ENCODE peak calls at places on chromosomes 11 and 22, in eight cellular contexts. One of them, this sample, is unnamed.

GRCh38 chr11:119120639-119121007 is 757 bp upstream of the HINFP start:
- DNase-seq in GM10248: no peak
- DNase-seq in cardiac septum: no peak
- DNase-seq in endothelial cell: no peak
- DNase-seq in GM12878: no peak
- DNase-seq in M059J: peak
- DNase-seq in stimulated activated naive B cell treated with anti-CD40 and anti-IgM and Interleukin-4, amounts not matched to agents 10 μg/mL and 1 μg/mL and 100 μg/mL, for 72 hours: no peak
- DNase-seq in GM12891: no peak
- DNase-seq in this sample: no peak

GRCh38 chr11:105177658-105178057 is 38.1 kb upstream of the CARD18 start:
- DNase-seq in GM10248: no peak
- DNase-seq in cardiac septum: no peak
- DNase-seq in endothelial cell: no peak
- DNase-seq in GM12878: no peak
- DNase-seq in M059J: peak
- DNase-seq in stimulated activated naive B cell treated with anti-CD40 and anti-IgM and Interleukin-4, amounts not matched to agents 10 μg/mL and 1 μg/mL and 100 μg/mL, for 72 hours: no peak
- DNase-seq in GM12891: no peak
- DNase-seq in this sample: no peak

GRCh38 chr11:102421262-102421661 is 31.3 kb downstream of the TMEM123 start:
- DNase-seq in GM10248: no peak
- DNase-seq in cardiac septum: no peak
- DNase-seq in endothelial cell: no peak
- DNase-seq in GM12878: no peak
- DNase-seq in M059J: no peak
- DNase-seq in stimulated activated naive B cell treated with anti-CD40 and anti-IgM and Interleukin-4, amounts not matched to agents 10 μg/mL and 1 μg/mL and 100 μg/mL, for 72 hours: no peak
- DNase-seq in GM12891: no peak
- DNase-seq in this sample: no peak

GRCh38 chr22:27749597-27750225 is 51.8 kb downstream of the MN1 start:
- DNase-seq in GM10248: no peak
- DNase-seq in cardiac septum: peak
- DNase-seq in endothelial cell: no peak
- DNase-seq in GM12878: no peak
- DNase-seq in M059J: no peak
- DNase-seq in stimulated activated naive B cell treated with anti-CD40 and anti-IgM and Interleukin-4, amounts not matched to agents 10 μg/mL and 1 μg/mL and 100 μg/mL, for 72 hours: no peak
- DNase-seq in GM12891: no peak
- DNase-seq in this sample: no peak

GRCh38 chr11:131533164-131533563 is 162.7 kb downstream of the NTM start:
- DNase-seq in GM10248: no peak
- DNase-seq in cardiac septum: no peak
- DNase-seq in endothelial cell: no peak
- DNase-seq in GM12878: no peak
- DNase-seq in M059J: no peak
- DNase-seq in stimulated activated naive B cell treated with anti-CD40 and anti-IgM and Interleukin-4, amounts not matched to agents 10 μg/mL and 1 μg/mL and 100 μg/mL, for 72 hours: no peak
- DNase-seq in GM12891: no peak
- DNase-seq in this sample: no peak

GRCh38 chr11:2772544-2773031 is 72.8 kb upstream of the KCNQ1OT1 start:
- DNase-seq in GM10248: no peak
- DNase-seq in cardiac septum: peak
- DNase-seq in endothelial cell: peak
- DNase-seq in GM12878: no peak
- DNase-seq in M059J: peak
- DNase-seq in stimulated activated naive B cell treated with anti-CD40 and anti-IgM and Interleukin-4, amounts not matched to agents 10 μg/mL and 1 μg/mL and 100 μg/mL, for 72 hours: no peak
- DNase-seq in GM12891: no peak
- DNase-seq in this sample: no peak

GRCh38 chr11:19244621-19245020 is 3.9 kb upstream of the E2F8 start:
- DNase-seq in GM10248: no peak
- DNase-seq in cardiac septum: no peak
- DNase-seq in endothelial cell: no peak
- DNase-seq in GM12878: no peak
- DNase-seq in M059J: peak
- DNase-seq in stimulated activated naive B cell treated with anti-CD40 and anti-IgM and Interleukin-4, amounts not matched to agents 10 μg/mL and 1 μg/mL and 100 μg/mL, for 72 hours: no peak
- DNase-seq in GM12891: no peak
- DNase-seq in this sample: no peak

GRCh38 chr11:76206327-76207081 is at the start of gene WNT11:
- DNase-seq in GM10248: peak
- DNase-seq in cardiac septum: no peak
- DNase-seq in endothelial cell: peak
- DNase-seq in GM12878: no peak
- DNase-seq in M059J: peak
- DNase-seq in stimulated activated naive B cell treated with anti-CD40 and anti-IgM and Interleukin-4, amounts not matched to agents 10 μg/mL and 1 μg/mL and 100 μg/mL, for 72 hours: peak
- DNase-seq in GM12891: no peak
- DNase-seq in this sample: no peak

GRCh38 chr11:7384691-7385090 is 100.6 kb upstream of the OLFML1 start:
- DNase-seq in GM10248: no peak
- DNase-seq in cardiac septum: no peak
- DNase-seq in endothelial cell: no peak
- DNase-seq in GM12878: no peak
- DNase-seq in M059J: no peak
- DNase-seq in stimulated activated naive B cell treated with anti-CD40 and anti-IgM and Interleukin-4, amounts not matched to agents 10 μg/mL and 1 μg/mL and 100 μg/mL, for 72 hours: no peak
- DNase-seq in GM12891: no peak
- DNase-seq in this sample: no peak

GRCh38 chr11:124865181-124865901 is at the start of gene ROBO3:
- DNase-seq in GM10248: no peak
- DNase-seq in cardiac septum: peak
- DNase-seq in endothelial cell: no peak
- DNase-seq in GM12878: no peak
- DNase-seq in M059J: no peak
- DNase-seq in stimulated activated naive B cell treated with anti-CD40 and anti-IgM and Interleukin-4, amounts not matched to agents 10 μg/mL and 1 μg/mL and 100 μg/mL, for 72 hours: no peak
- DNase-seq in GM12891: no peak
- DNase-seq in this sample: no peak

GRCh38 chr11:1761110-1761856 is 2.4 kb downstream of the CTSD start:
- DNase-seq in GM10248: no peak
- DNase-seq in cardiac septum: no peak
- DNase-seq in endothelial cell: no peak
- DNase-seq in GM12878: no peak
- DNase-seq in M059J: no peak
- DNase-seq in stimulated activated naive B cell treated with anti-CD40 and anti-IgM and Interleukin-4, amounts not matched to agents 10 μg/mL and 1 μg/mL and 100 μg/mL, for 72 hours: no peak
- DNase-seq in GM12891: no peak
- DNase-seq in this sample: no peak

GRCh38 chr22:47504962-47505361 is 742.5 kb downstream of the TBC1D22A start:
- DNase-seq in GM10248: no peak
- DNase-seq in cardiac septum: no peak
- DNase-seq in endothelial cell: no peak
- DNase-seq in GM12878: no peak
- DNase-seq in M059J: no peak
- DNase-seq in stimulated activated naive B cell treated with anti-CD40 and anti-IgM and Interleukin-4, amounts not matched to agents 10 μg/mL and 1 μg/mL and 100 μg/mL, for 72 hours: no peak
- DNase-seq in GM12891: no peak
- DNase-seq in this sample: no peak

GRCh38 chr22:26054846-26055245 is 114.4 kb upstream of the SEZ6L start:
- DNase-seq in GM10248: no peak
- DNase-seq in cardiac septum: no peak
- DNase-seq in endothelial cell: no peak
- DNase-seq in GM12878: no peak
- DNase-seq in M059J: no peak
- DNase-seq in stimulated activated naive B cell treated with anti-CD40 and anti-IgM and Interleukin-4, amounts not matched to agents 10 μg/mL and 1 μg/mL and 100 μg/mL, for 72 hours: no peak
- DNase-seq in GM12891: no peak
- DNase-seq in this sample: no peak

GRCh38 chr11:5369793-5370192 is 13.8 kb upstream of the OR51M1 start:
- DNase-seq in GM10248: peak
- DNase-seq in cardiac septum: no peak
- DNase-seq in endothelial cell: peak
- DNase-seq in GM12878: no peak
- DNase-seq in M059J: peak
- DNase-seq in stimulated activated naive B cell treated with anti-CD40 and anti-IgM and Interleukin-4, amounts not matched to agents 10 μg/mL and 1 μg/mL and 100 μg/mL, for 72 hours: no peak
- DNase-seq in GM12891: no peak
- DNase-seq in this sample: no peak

GRCh38 chr22:31917227-31917921 is 27.0 kb upstream of the YWHAH start:
- DNase-seq in GM10248: peak
- DNase-seq in cardiac septum: no peak
- DNase-seq in endothelial cell: no peak
- DNase-seq in GM12878: peak
- DNase-seq in M059J: no peak
- DNase-seq in stimulated activated naive B cell treated with anti-CD40 and anti-IgM and Interleukin-4, amounts not matched to agents 10 μg/mL and 1 μg/mL and 100 μg/mL, for 72 hours: peak
- DNase-seq in GM12891: peak
- DNase-seq in this sample: peak

GRCh38 chr22:43923631-43924548 is at the start of gene PNPLA3:
- DNase-seq in GM10248: peak
- DNase-seq in cardiac septum: peak
- DNase-seq in endothelial cell: peak
- DNase-seq in GM12878: no peak
- DNase-seq in M059J: peak
- DNase-seq in stimulated activated naive B cell treated with anti-CD40 and anti-IgM and Interleukin-4, amounts not matched to agents 10 μg/mL and 1 μg/mL and 100 μg/mL, for 72 hours: peak
- DNase-seq in GM12891: peak
- DNase-seq in this sample: no peak

GRCh38 chr11:71138737-71139425 is 113.5 kb downstream of the SHANK2 start:
- DNase-seq in GM10248: no peak
- DNase-seq in cardiac septum: no peak
- DNase-seq in endothelial cell: no peak
- DNase-seq in GM12878: no peak
- DNase-seq in M059J: no peak
- DNase-seq in stimulated activated naive B cell treated with anti-CD40 and anti-IgM and Interleukin-4, amounts not matched to agents 10 μg/mL and 1 μg/mL and 100 μg/mL, for 72 hours: no peak
- DNase-seq in GM12891: no peak
- DNase-seq in this sample: no peak

GRCh38 chr11:65298655-65299179 is 15.9 kb upstream of the CDC42EP2 start:
- DNase-seq in GM10248: no peak
- DNase-seq in cardiac septum: no peak
- DNase-seq in endothelial cell: no peak
- DNase-seq in GM12878: no peak
- DNase-seq in M059J: no peak
- DNase-seq in stimulated activated naive B cell treated with anti-CD40 and anti-IgM and Interleukin-4, amounts not matched to agents 10 μg/mL and 1 μg/mL and 100 μg/mL, for 72 hours: no peak
- DNase-seq in GM12891: no peak
- DNase-seq in this sample: no peak

GRCh38 chr22:50526849-50527801 is 1.7 kb upstream of the SCO2 start:
- DNase-seq in GM10248: peak
- DNase-seq in cardiac septum: peak
- DNase-seq in endothelial cell: no peak
- DNase-seq in GM12878: no peak
- DNase-seq in M059J: no peak
- DNase-seq in stimulated activated naive B cell treated with anti-CD40 and anti-IgM and Interleukin-4, amounts not matched to agents 10 μg/mL and 1 μg/mL and 100 μg/mL, for 72 hours: peak
- DNase-seq in GM12891: peak
- DNase-seq in this sample: no peak

GRCh38 chr11:46625406-46625805 is 8.1 kb downstream of the ATG13 start:
- DNase-seq in GM10248: no peak
- DNase-seq in cardiac septum: no peak
- DNase-seq in endothelial cell: no peak
- DNase-seq in GM12878: no peak
- DNase-seq in M059J: no peak
- DNase-seq in stimulated activated naive B cell treated with anti-CD40 and anti-IgM and Interleukin-4, amounts not matched to agents 10 μg/mL and 1 μg/mL and 100 μg/mL, for 72 hours: no peak
- DNase-seq in GM12891: no peak
- DNase-seq in this sample: no peak

GRCh38 chr11:71240061-71240690 is 12.2 kb downstream of the SHANK2 start:
- DNase-seq in GM10248: no peak
- DNase-seq in cardiac septum: no peak
- DNase-seq in endothelial cell: no peak
- DNase-seq in GM12878: no peak
- DNase-seq in M059J: no peak
- DNase-seq in stimulated activated naive B cell treated with anti-CD40 and anti-IgM and Interleukin-4, amounts not matched to agents 10 μg/mL and 1 μg/mL and 100 μg/mL, for 72 hours: no peak
- DNase-seq in GM12891: no peak
- DNase-seq in this sample: no peak

GRCh38 chr11:100748153-100748552 is 61.1 kb downstream of the ARHGAP42 start:
- DNase-seq in GM10248: no peak
- DNase-seq in cardiac septum: no peak
- DNase-seq in endothelial cell: no peak
- DNase-seq in GM12878: no peak
- DNase-seq in M059J: no peak
- DNase-seq in stimulated activated naive B cell treated with anti-CD40 and anti-IgM and Interleukin-4, amounts not matched to agents 10 μg/mL and 1 μg/mL and 100 μg/mL, for 72 hours: no peak
- DNase-seq in GM12891: no peak
- DNase-seq in this sample: no peak

GRCh38 chr11:107856981-107857517 is 1.5 kb downstream of the SLC35F2 start:
- DNase-seq in GM10248: no peak
- DNase-seq in cardiac septum: no peak
- DNase-seq in endothelial cell: no peak
- DNase-seq in GM12878: no peak
- DNase-seq in M059J: peak
- DNase-seq in stimulated activated naive B cell treated with anti-CD40 and anti-IgM and Interleukin-4, amounts not matched to agents 10 μg/mL and 1 μg/mL and 100 μg/mL, for 72 hours: no peak
- DNase-seq in GM12891: no peak
- DNase-seq in this sample: no peak

GRCh38 chr11:20258496-20258895 is 98.2 kb upstream of the DBX1 start:
- DNase-seq in GM10248: no peak
- DNase-seq in cardiac septum: no peak
- DNase-seq in endothelial cell: no peak
- DNase-seq in GM12878: no peak
- DNase-seq in M059J: no peak
- DNase-seq in stimulated activated naive B cell treated with anti-CD40 and anti-IgM and Interleukin-4, amounts not matched to agents 10 μg/mL and 1 μg/mL and 100 μg/mL, for 72 hours: no peak
- DNase-seq in GM12891: no peak
- DNase-seq in this sample: no peak

GRCh38 chr11:64502634-64503033 is 88.4 kb upstream of the SLC22A12 start:
- DNase-seq in GM10248: no peak
- DNase-seq in cardiac septum: no peak
- DNase-seq in endothelial cell: no peak
- DNase-seq in GM12878: no peak
- DNase-seq in M059J: no peak
- DNase-seq in stimulated activated naive B cell treated with anti-CD40 and anti-IgM and Interleukin-4, amounts not matched to agents 10 μg/mL and 1 μg/mL and 100 μg/mL, for 72 hours: no peak
- DNase-seq in GM12891: no peak
- DNase-seq in this sample: no peak

GRCh38 chr11:12769834-12770345 is 95.7 kb downstream of the TEAD1 start:
- DNase-seq in GM10248: no peak
- DNase-seq in cardiac septum: no peak
- DNase-seq in endothelial cell: no peak
- DNase-seq in GM12878: no peak
- DNase-seq in M059J: peak
- DNase-seq in stimulated activated naive B cell treated with anti-CD40 and anti-IgM and Interleukin-4, amounts not matched to agents 10 μg/mL and 1 μg/mL and 100 μg/mL, for 72 hours: no peak
- DNase-seq in GM12891: no peak
- DNase-seq in this sample: no peak

GRCh38 chr11:122808494-122808893 is 29.8 kb upstream of the CRTAM start:
- DNase-seq in GM10248: peak
- DNase-seq in cardiac septum: peak
- DNase-seq in endothelial cell: no peak
- DNase-seq in GM12878: peak
- DNase-seq in M059J: peak
- DNase-seq in stimulated activated naive B cell treated with anti-CD40 and anti-IgM and Interleukin-4, amounts not matched to agents 10 μg/mL and 1 μg/mL and 100 μg/mL, for 72 hours: peak
- DNase-seq in GM12891: no peak
- DNase-seq in this sample: peak

GRCh38 chr11:65555693-65556231 is 2.4 kb downstream of the LTBP3 start:
- DNase-seq in GM10248: no peak
- DNase-seq in cardiac septum: peak
- DNase-seq in endothelial cell: no peak
- DNase-seq in GM12878: no peak
- DNase-seq in M059J: peak
- DNase-seq in stimulated activated naive B cell treated with anti-CD40 and anti-IgM and Interleukin-4, amounts not matched to agents 10 μg/mL and 1 μg/mL and 100 μg/mL, for 72 hours: no peak
- DNase-seq in GM12891: no peak
- DNase-seq in this sample: no peak

GRCh38 chr22:44893731-44894080 is 116.1 kb downstream of the PHF21B start:
- DNase-seq in GM10248: no peak
- DNase-seq in cardiac septum: no peak
- DNase-seq in endothelial cell: no peak
- DNase-seq in GM12878: no peak
- DNase-seq in M059J: no peak
- DNase-seq in stimulated activated naive B cell treated with anti-CD40 and anti-IgM and Interleukin-4, amounts not matched to agents 10 μg/mL and 1 μg/mL and 100 μg/mL, for 72 hours: no peak
- DNase-seq in GM12891: no peak
- DNase-seq in this sample: no peak

GRCh38 chr22:30940655-30941362 is 27.8 kb downstream of the MORC2 start:
- DNase-seq in GM10248: no peak
- DNase-seq in cardiac septum: no peak
- DNase-seq in endothelial cell: no peak
- DNase-seq in GM12878: no peak
- DNase-seq in M059J: no peak
- DNase-seq in stimulated activated naive B cell treated with anti-CD40 and anti-IgM and Interleukin-4, amounts not matched to agents 10 μg/mL and 1 μg/mL and 100 μg/mL, for 72 hours: no peak
- DNase-seq in GM12891: no peak
- DNase-seq in this sample: no peak

GRCh38 chr11:120400564-120401364 is 64.6 kb downstream of the ARHGEF12 start:
- DNase-seq in GM10248: no peak
- DNase-seq in cardiac septum: no peak
- DNase-seq in endothelial cell: no peak
- DNase-seq in GM12878: peak
- DNase-seq in M059J: peak
- DNase-seq in stimulated activated naive B cell treated with anti-CD40 and anti-IgM and Interleukin-4, amounts not matched to agents 10 μg/mL and 1 μg/mL and 100 μg/mL, for 72 hours: no peak
- DNase-seq in GM12891: no peak
- DNase-seq in this sample: no peak

GRCh38 chr11:67022341-67022933 is 497 bp upstream of the SYT12 start:
- DNase-seq in GM10248: no peak
- DNase-seq in cardiac septum: no peak
- DNase-seq in endothelial cell: no peak
- DNase-seq in GM12878: no peak
- DNase-seq in M059J: peak
- DNase-seq in stimulated activated naive B cell treated with anti-CD40 and anti-IgM and Interleukin-4, amounts not matched to agents 10 μg/mL and 1 μg/mL and 100 μg/mL, for 72 hours: no peak
- DNase-seq in GM12891: no peak
- DNase-seq in this sample: no peak

GRCh38 chr11:123103326-123103980 is 41.5 kb upstream of the HSPA8 start:
- DNase-seq in GM10248: no peak
- DNase-seq in cardiac septum: no peak
- DNase-seq in endothelial cell: peak
- DNase-seq in GM12878: no peak
- DNase-seq in M059J: peak
- DNase-seq in stimulated activated naive B cell treated with anti-CD40 and anti-IgM and Interleukin-4, amounts not matched to agents 10 μg/mL and 1 μg/mL and 100 μg/mL, for 72 hours: no peak
- DNase-seq in GM12891: peak
- DNase-seq in this sample: no peak

GRCh38 chr11:133678211-133678610 is 145.9 kb upstream of the OPCML start:
- DNase-seq in GM10248: no peak
- DNase-seq in cardiac septum: no peak
- DNase-seq in endothelial cell: no peak
- DNase-seq in GM12878: no peak
- DNase-seq in M059J: no peak
- DNase-seq in stimulated activated naive B cell treated with anti-CD40 and anti-IgM and Interleukin-4, amounts not matched to agents 10 μg/mL and 1 μg/mL and 100 μg/mL, for 72 hours: no peak
- DNase-seq in GM12891: no peak
- DNase-seq in this sample: no peak

This sample was measured in GM12864.